ENCODE peak calls at places on chromosomes 5 and 9, in seven cellular contexts. Y is stimulated activated CD8-positive, alpha-beta memory T cell treated with anti-CD3 and anti-CD28 coated beads, Interleukin-7, amount 100 ng/mL, for 1 hour; F is CD4-positive, alpha-beta memory T cell; S is H1; T is OCI-LY7; W is skeletal muscle cell; R is mesothelial cell of epicardium. N is an unnamed sample.

GRCh38 chr9:127778280-127779135 is at the start of gene SH2D3C:
- DNase-seq in S (no peak), F (no peak), Y (no peak), W (peak), R (no peak), T (peak), N (no peak)

GRCh38 chr5:107542428-107542827 is 128.3 kb downstream of the EFNA5 start:
- DNase-seq in W (peak), R (no peak), S (no peak), T (peak), Y (no peak), F (no peak), N (peak)

GRCh38 chr5:116524966-116525365 is 49.7 kb downstream of the SEMA6A start:
- DNase-seq in R (no peak), F (no peak), S (no peak), W (no peak), Y (no peak), T (no peak), N (no peak)

GRCh38 chr9:19104528-19105282 is 2.0 kb upstream of the HAUS6 start:
- DNase-seq in F (no peak), W (no peak), Y (no peak), R (no peak), S (no peak), T (no peak), N (no peak)

GRCh38 chr5:177366528-177367322 is 9.0 kb downstream of the RGS14 start:
- DNase-seq in W (peak), F (no peak), R (peak), T (no peak), S (peak), Y (no peak), N (no peak)

GRCh38 chr5:174610968-174611367 is 113.4 kb upstream of the MSX2 start:
- DNase-seq in F (no peak), T (no peak), S (no peak), Y (no peak), R (no peak), W (no peak), N (no peak)

GRCh38 chr5:5585751-5586341 is 163.4 kb downstream of the ICE1 start:
- DNase-seq in F (no peak), R (no peak), W (no peak), T (peak), S (no peak), Y (no peak), N (no peak)

GRCh38 chr5:135206862-135207261 is 172.8 kb upstream of the PITX1 start:
- DNase-seq in F (no peak), Y (no peak), T (no peak), R (no peak), W (no peak), S (no peak), N (no peak)